ENCODE peak calls at places on chromosomes 5 and 9, in six cellular contexts. Q, R, P, G, A and I are unnamed samples.
A peak's percentile ranks its signal among the peaks of the same experiment; 100 is the strongest.

GRCh38 chr5:68387107-68387506 is 171.6 kb downstream of the PIK3R1 start:
- DNase-seq in G (no peak), Q (no peak), R (no peak), A (no peak), P (no peak), I (no peak)

GRCh38 chr9:97966493-97966892 is 16.6 kb upstream of the ANP32B start:
- DNase-seq in P (no peak), G (no peak), R (no peak), Q (no peak), A (no peak), I (no peak)

GRCh38 chr5:1555011-1555807 is 31.4 kb upstream of the LPCAT1 start:
- DNase-seq in P (no peak), A (peak; percentile 97), G (no peak), Q (no peak), R (no peak), I (no peak)

GRCh38 chr9:20701058-20701457 is 17.0 kb downstream of the FOCAD start:
- DNase-seq in A (no peak), P (no peak), G (no peak), Q (no peak), R (no peak), I (no peak)

GRCh38 chr9:35495984-35496383 is 6.1 kb downstream of the RUSC2 start:
- DNase-seq in P (no peak), R (no peak), Q (no peak), A (no peak), G (no peak), I (no peak)

GRCh38 chr9:105681724-105682123 is 12.6 kb upstream of the TMEM38B start:
- DNase-seq in A (no peak), Q (no peak), P (no peak), R (no peak), G (no peak), I (no peak)

GRCh38 chr9:78676009-78676408 is 379.1 kb downstream of the PSAT1 start:
- DNase-seq in G (no peak), Q (no peak), P (no peak), A (no peak), R (no peak), I (no peak)

GRCh38 chr9:136228107-136228875 is 17.3 kb downstream of the QSOX2 start:
- DNase-seq in R (no peak), G (no peak), P (peak; percentile 15), A (no peak), Q (no peak), I (no peak)